ENCODE peak calls at places on chromosomes 1 and 21, in five cellular contexts. One of them, this sample, is unnamed. For H3K4me1, the result is how much of the 10 kb centered on the place peaks cover.

GRCh38 chr1:208161656-208162375 is 82.4 kb downstream of the PLXNA2 start:
- DNase-seq in esophagus muscularis mucosa: no peak
- DNase-seq in cardiac muscle cell: peak
- DNase-seq in gastrocnemius medialis: no peak
- DNase-seq in SK-N-SH: peak
- DNase-seq in this sample: peak

GRCh38 chr21:20789696-20790095 is 208.5 kb upstream of the NCAM2 start:
- DNase-seq in esophagus muscularis mucosa: no peak
- DNase-seq in cardiac muscle cell: peak
- DNase-seq in gastrocnemius medialis: no peak
- DNase-seq in SK-N-SH: no peak
- DNase-seq in this sample: no peak

GRCh38 chr1:229607370-229607769 is 18.6 kb downstream of the TAF5L start:
- DNase-seq in esophagus muscularis mucosa: no peak
- DNase-seq in cardiac muscle cell: no peak
- DNase-seq in gastrocnemius medialis: no peak
- DNase-seq in SK-N-SH: no peak
- DNase-seq in this sample: no peak

GRCh38 chr1:24484208-24484607 is 18.4 kb upstream of the RCAN3 start:
- DNase-seq in esophagus muscularis mucosa: no peak
- DNase-seq in cardiac muscle cell: no peak
- DNase-seq in gastrocnemius medialis: no peak
- DNase-seq in SK-N-SH: no peak
- DNase-seq in this sample: no peak

GRCh38 chr1:17588048-17588781 is 48.7 kb downstream of the ARHGEF10L start:
- DNase-seq in esophagus muscularis mucosa: no peak
- DNase-seq in cardiac muscle cell: peak
- DNase-seq in gastrocnemius medialis: no peak
- DNase-seq in SK-N-SH: peak
- DNase-seq in this sample: peak

GRCh38 chr1:184524248-184524647 is 137.4 kb downstream of the C1orf21 start:
- DNase-seq in esophagus muscularis mucosa: no peak
- DNase-seq in cardiac muscle cell: peak
- DNase-seq in gastrocnemius medialis: no peak
- DNase-seq in SK-N-SH: no peak
- DNase-seq in this sample: no peak

GRCh38 chr1:230099435-230099834 is 32.4 kb downstream of the GALNT2 start:
- DNase-seq in esophagus muscularis mucosa: no peak
- DNase-seq in cardiac muscle cell: no peak
- DNase-seq in gastrocnemius medialis: no peak
- DNase-seq in SK-N-SH: no peak
- DNase-seq in this sample: no peak

GRCh38 chr1:217274416-217274815 is 356.5 kb downstream of the GPATCH2 start:
- DNase-seq in esophagus muscularis mucosa: no peak
- DNase-seq in cardiac muscle cell: peak
- DNase-seq in gastrocnemius medialis: no peak
- DNase-seq in SK-N-SH: no peak
- DNase-seq in this sample: no peak

GRCh38 chr1:53089478-53090226 is 27.6 kb downstream of the PODN start:
- DNase-seq in esophagus muscularis mucosa: no peak
- DNase-seq in cardiac muscle cell: peak
- DNase-seq in gastrocnemius medialis: no peak
- DNase-seq in SK-N-SH: no peak
- DNase-seq in this sample: no peak

GRCh38 chr1:89908993-89909436 is 85.9 kb upstream of the ZNF326 start:
- DNase-seq in esophagus muscularis mucosa: no peak
- DNase-seq in cardiac muscle cell: peak
- DNase-seq in gastrocnemius medialis: no peak
- DNase-seq in SK-N-SH: peak
- DNase-seq in this sample: no peak

GRCh38 chr1:47998396-47998990 is 1.3 kb upstream of the TRABD2B start:
- DNase-seq in esophagus muscularis mucosa: no peak
- DNase-seq in cardiac muscle cell: no peak
- DNase-seq in gastrocnemius medialis: no peak
- DNase-seq in SK-N-SH: no peak
- DNase-seq in this sample: no peak

GRCh38 chr21:26177187-26177586 is 6.6 kb upstream of the APP start:
- DNase-seq in esophagus muscularis mucosa: no peak
- DNase-seq in cardiac muscle cell: no peak
- DNase-seq in gastrocnemius medialis: peak
- DNase-seq in SK-N-SH: no peak
- DNase-seq in this sample: no peak

GRCh38 chr1:78101514-78101913 is 55.7 kb downstream of the GIPC2 start:
- DNase-seq in esophagus muscularis mucosa: no peak
- DNase-seq in cardiac muscle cell: peak
- DNase-seq in gastrocnemius medialis: no peak
- DNase-seq in SK-N-SH: no peak
- DNase-seq in this sample: no peak

GRCh38 chr21:35138665-35139381 is 89.7 kb upstream of the RUNX1 start:
- DNase-seq in esophagus muscularis mucosa: no peak
- DNase-seq in cardiac muscle cell: peak
- DNase-seq in gastrocnemius medialis: no peak
- DNase-seq in SK-N-SH: no peak
- DNase-seq in this sample: no peak

GRCh38 chr1:162690672-162691434 is 58.6 kb downstream of the DDR2 start:
- DNase-seq in esophagus muscularis mucosa: no peak
- DNase-seq in cardiac muscle cell: peak
- DNase-seq in gastrocnemius medialis: peak
- DNase-seq in SK-N-SH: no peak
- DNase-seq in this sample: no peak

GRCh38 chr1:36913523-36914060 is 120.7 kb downstream of the GRIK3 start:
- DNase-seq in esophagus muscularis mucosa: peak
- DNase-seq in cardiac muscle cell: no peak
- DNase-seq in gastrocnemius medialis: no peak
- DNase-seq in SK-N-SH: no peak
- DNase-seq in this sample: no peak

GRCh38 chr1:156391701-156392100 is 22.7 kb downstream of the RHBG start:
- DNase-seq in esophagus muscularis mucosa: no peak
- DNase-seq in cardiac muscle cell: no peak
- DNase-seq in gastrocnemius medialis: no peak
- DNase-seq in SK-N-SH: no peak
- DNase-seq in this sample: no peak
- H3K4me1 ChIP-seq in esophagus muscularis mucosa: under half
- H3K4me1 ChIP-seq in cardiac muscle cell: under half
- H3K4me1 ChIP-seq in gastrocnemius medialis: under half
- H3K4me1 ChIP-seq in SK-N-SH: under half
- H3K4me1 ChIP-seq in this sample: under half

GRCh38 chr1:214438530-214438929 is 112.9 kb downstream of the PTPN14 start:
- DNase-seq in esophagus muscularis mucosa: no peak
- DNase-seq in cardiac muscle cell: no peak
- DNase-seq in gastrocnemius medialis: no peak
- DNase-seq in SK-N-SH: no peak
- DNase-seq in this sample: no peak

GRCh38 chr1:214439352-214440119 is 111.9 kb downstream of the PTPN14 start:
- DNase-seq in esophagus muscularis mucosa: no peak
- DNase-seq in cardiac muscle cell: peak
- DNase-seq in gastrocnemius medialis: peak
- DNase-seq in SK-N-SH: no peak
- DNase-seq in this sample: no peak

GRCh38 chr1:214440219-214440965 is 111.0 kb downstream of the PTPN14 start:
- DNase-seq in esophagus muscularis mucosa: no peak
- DNase-seq in cardiac muscle cell: no peak
- DNase-seq in gastrocnemius medialis: no peak
- DNase-seq in SK-N-SH: no peak
- DNase-seq in this sample: no peak

GRCh38 chr1:214435867-214436266 is 115.5 kb downstream of the PTPN14 start:
- DNase-seq in esophagus muscularis mucosa: no peak
- DNase-seq in cardiac muscle cell: no peak
- DNase-seq in gastrocnemius medialis: no peak
- DNase-seq in SK-N-SH: no peak
- DNase-seq in this sample: no peak

GRCh38 chr1:214438059-214438458 is 113.3 kb downstream of the PTPN14 start:
- DNase-seq in esophagus muscularis mucosa: no peak
- DNase-seq in cardiac muscle cell: no peak
- DNase-seq in gastrocnemius medialis: peak
- DNase-seq in SK-N-SH: no peak
- DNase-seq in this sample: no peak
- H3K4me1 ChIP-seq in esophagus muscularis mucosa: under half
- H3K4me1 ChIP-seq in cardiac muscle cell: under half
- H3K4me1 ChIP-seq in gastrocnemius medialis: under half
- H3K4me1 ChIP-seq in SK-N-SH: under half
- H3K4me1 ChIP-seq in this sample: under half

GRCh38 chr1:172912765-172913260 is 137.9 kb downstream of the TNFSF18 start:
- DNase-seq in esophagus muscularis mucosa: no peak
- DNase-seq in cardiac muscle cell: no peak
- DNase-seq in gastrocnemius medialis: no peak
- DNase-seq in SK-N-SH: no peak
- DNase-seq in this sample: no peak
- H3K4me1 ChIP-seq in esophagus muscularis mucosa: under half
- H3K4me1 ChIP-seq in cardiac muscle cell: under half
- H3K4me1 ChIP-seq in gastrocnemius medialis: under half
- H3K4me1 ChIP-seq in SK-N-SH: under half
- H3K4me1 ChIP-seq in this sample: under half

GRCh38 chr1:19398309-19398760 is 86.2 kb downstream of the SLC66A1 start:
- DNase-seq in esophagus muscularis mucosa: no peak
- DNase-seq in cardiac muscle cell: peak
- DNase-seq in gastrocnemius medialis: no peak
- DNase-seq in SK-N-SH: no peak
- DNase-seq in this sample: no peak
- H3K4me1 ChIP-seq in esophagus muscularis mucosa: half or more
- H3K4me1 ChIP-seq in cardiac muscle cell: under half
- H3K4me1 ChIP-seq in gastrocnemius medialis: under half
- H3K4me1 ChIP-seq in SK-N-SH: under half
- H3K4me1 ChIP-seq in this sample: under half

GRCh38 chr1:218467101-218467728 is 122.1 kb downstream of the TGFB2 start:
- DNase-seq in esophagus muscularis mucosa: no peak
- DNase-seq in cardiac muscle cell: no peak
- DNase-seq in gastrocnemius medialis: no peak
- DNase-seq in SK-N-SH: no peak
- DNase-seq in this sample: no peak

GRCh38 chr1:218466341-218467010 is 121.3 kb downstream of the TGFB2 start:
- DNase-seq in esophagus muscularis mucosa: no peak
- DNase-seq in cardiac muscle cell: no peak
- DNase-seq in gastrocnemius medialis: peak
- DNase-seq in SK-N-SH: no peak
- DNase-seq in this sample: no peak

GRCh38 chr1:218463194-218464156 is 118.3 kb downstream of the TGFB2 start:
- DNase-seq in esophagus muscularis mucosa: no peak
- DNase-seq in cardiac muscle cell: peak
- DNase-seq in gastrocnemius medialis: peak
- DNase-seq in SK-N-SH: peak
- DNase-seq in this sample: no peak

GRCh38 chr1:218462591-218462990 is 117.5 kb downstream of the TGFB2 start:
- DNase-seq in esophagus muscularis mucosa: no peak
- DNase-seq in cardiac muscle cell: peak
- DNase-seq in gastrocnemius medialis: no peak
- DNase-seq in SK-N-SH: no peak
- DNase-seq in this sample: no peak

GRCh38 chr1:218464871-218465270 is 119.7 kb downstream of the TGFB2 start:
- DNase-seq in esophagus muscularis mucosa: no peak
- DNase-seq in cardiac muscle cell: no peak
- DNase-seq in gastrocnemius medialis: no peak
- DNase-seq in SK-N-SH: no peak
- DNase-seq in this sample: no peak
- H3K4me1 ChIP-seq in esophagus muscularis mucosa: under half
- H3K4me1 ChIP-seq in cardiac muscle cell: under half
- H3K4me1 ChIP-seq in gastrocnemius medialis: half or more
- H3K4me1 ChIP-seq in SK-N-SH: under half
- H3K4me1 ChIP-seq in this sample: under half

GRCh38 chr1:32651461-32652073 is 559 bp downstream of the RBBP4 start:
- DNase-seq in esophagus muscularis mucosa: no peak
- DNase-seq in cardiac muscle cell: no peak
- DNase-seq in gastrocnemius medialis: no peak
- DNase-seq in SK-N-SH: no peak
- DNase-seq in this sample: no peak

GRCh38 chr1:32650752-32651460 is at the start of gene RBBP4:
- DNase-seq in esophagus muscularis mucosa: peak
- DNase-seq in cardiac muscle cell: peak
- DNase-seq in gastrocnemius medialis: peak
- DNase-seq in SK-N-SH: peak
- DNase-seq in this sample: peak

GRCh38 chr1:32652244-32652962 is 1.4 kb downstream of the RBBP4 start:
- DNase-seq in esophagus muscularis mucosa: no peak
- DNase-seq in cardiac muscle cell: no peak
- DNase-seq in gastrocnemius medialis: no peak
- DNase-seq in SK-N-SH: no peak
- DNase-seq in this sample: no peak

GRCh38 chr1:32647308-32648134 is 2.8 kb downstream of the ZBTB8OS start:
- DNase-seq in esophagus muscularis mucosa: no peak
- DNase-seq in cardiac muscle cell: no peak
- DNase-seq in gastrocnemius medialis: no peak
- DNase-seq in SK-N-SH: no peak
- DNase-seq in this sample: no peak

DNA sequence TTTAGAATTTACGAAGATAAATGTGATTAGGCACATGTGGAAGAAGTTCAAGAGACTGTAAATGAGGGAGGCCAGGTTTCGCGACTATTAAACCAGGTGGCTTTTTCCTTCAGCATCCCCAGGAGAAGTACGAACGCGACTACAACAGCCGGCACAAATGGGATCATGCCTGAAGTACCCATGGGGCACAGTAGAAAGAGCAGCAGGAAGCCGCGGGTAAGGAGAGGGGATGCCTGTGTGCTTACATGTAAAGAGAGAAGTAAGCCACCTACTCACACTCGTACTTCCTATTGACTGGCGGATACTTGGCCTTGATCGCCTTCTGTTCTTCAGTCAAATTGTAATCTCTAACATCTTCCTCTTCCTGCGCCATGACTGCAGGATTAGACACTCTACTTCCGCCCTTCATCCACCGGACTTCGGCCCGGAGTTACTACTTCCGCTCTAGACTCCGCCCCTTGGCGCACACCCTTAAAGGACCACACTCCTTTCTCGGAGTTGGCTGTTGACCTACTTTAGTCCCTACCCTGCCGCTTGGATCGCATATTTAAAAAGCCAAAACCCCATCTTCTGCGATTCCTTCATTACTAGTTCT is at the start of gene ZBTB8OS:
- DNase-seq in esophagus muscularis mucosa: peak
- DNase-seq in cardiac muscle cell: peak
- DNase-seq in gastrocnemius medialis: peak
- DNase-seq in SK-N-SH: peak
- DNase-seq in this sample: peak
- H3K4me1 ChIP-seq in esophagus muscularis mucosa: under half
- H3K4me1 ChIP-seq in cardiac muscle cell: under half
- H3K4me1 ChIP-seq in gastrocnemius medialis: under half
- H3K4me1 ChIP-seq in SK-N-SH: under half
- H3K4me1 ChIP-seq in this sample: under half

GRCh38 chr1:174008979-174009378 is 13.2 kb downstream of the RC3H1 start:
- DNase-seq in esophagus muscularis mucosa: no peak
- DNase-seq in cardiac muscle cell: peak
- DNase-seq in gastrocnemius medialis: no peak
- DNase-seq in SK-N-SH: no peak
- DNase-seq in this sample: no peak
- H3K4me1 ChIP-seq in esophagus muscularis mucosa: under half
- H3K4me1 ChIP-seq in cardiac muscle cell: under half
- H3K4me1 ChIP-seq in gastrocnemius medialis: half or more
- H3K4me1 ChIP-seq in SK-N-SH: under half
- H3K4me1 ChIP-seq in this sample: under half